ENCODE peak calls at places on chromosome 19, in four cellular contexts. One of them, this sample, is unnamed.

GRCh38 chr19:35223856-35224505 is 4.6 kb downstream of the FAM187B start:
- DNase-seq in prostate gland: no peak
- DNase-seq in GM12865: no peak
- DNase-seq in tibial nerve: no peak
- DNase-seq in this sample: peak

GRCh38 chr19:9940778-9941177 is 4.5 kb upstream of the OLFM2 start:
- DNase-seq in prostate gland: no peak
- DNase-seq in GM12865: no peak
- DNase-seq in tibial nerve: no peak
- DNase-seq in this sample: no peak

GRCh38 chr19:16262618-16263017 is 62.0 kb upstream of the KLF2 start:
- DNase-seq in prostate gland: no peak
- DNase-seq in GM12865: no peak
- DNase-seq in tibial nerve: no peak
- DNase-seq in this sample: no peak

GRCh38 chr19:29303035-29303706 is 90.2 kb upstream of the UQCRFS1 start:
- DNase-seq in prostate gland: no peak
- DNase-seq in GM12865: no peak
- DNase-seq in tibial nerve: no peak
- DNase-seq in this sample: no peak

GRCh38 chr19:53157601-53158000 is 1.3 kb downstream of the ZNF347 start:
- DNase-seq in prostate gland: peak
- DNase-seq in GM12865: no peak
- DNase-seq in tibial nerve: no peak
- DNase-seq in this sample: no peak

GRCh38 chr19:43620061-43621001 is 902 bp upstream of the ZNF428 start:
- DNase-seq in prostate gland: no peak
- DNase-seq in GM12865: no peak
- DNase-seq in tibial nerve: no peak
- DNase-seq in this sample: no peak

GRCh38 chr19:51710163-51710562 is 13.6 kb downstream of the HAS1 start:
- DNase-seq in prostate gland: no peak
- DNase-seq in GM12865: no peak
- DNase-seq in tibial nerve: no peak
- DNase-seq in this sample: no peak

GRCh38 chr19:40278361-40279045 is 6.6 kb downstream of the AKT2 start:
- DNase-seq in prostate gland: no peak
- DNase-seq in GM12865: no peak
- DNase-seq in tibial nerve: no peak
- DNase-seq in this sample: no peak

GRCh38 chr19:32407004-32407992 is 1.7 kb downstream of the DPY19L3 start:
- DNase-seq in prostate gland: peak
- DNase-seq in GM12865: no peak
- DNase-seq in tibial nerve: no peak
- DNase-seq in this sample: no peak

DNA sequence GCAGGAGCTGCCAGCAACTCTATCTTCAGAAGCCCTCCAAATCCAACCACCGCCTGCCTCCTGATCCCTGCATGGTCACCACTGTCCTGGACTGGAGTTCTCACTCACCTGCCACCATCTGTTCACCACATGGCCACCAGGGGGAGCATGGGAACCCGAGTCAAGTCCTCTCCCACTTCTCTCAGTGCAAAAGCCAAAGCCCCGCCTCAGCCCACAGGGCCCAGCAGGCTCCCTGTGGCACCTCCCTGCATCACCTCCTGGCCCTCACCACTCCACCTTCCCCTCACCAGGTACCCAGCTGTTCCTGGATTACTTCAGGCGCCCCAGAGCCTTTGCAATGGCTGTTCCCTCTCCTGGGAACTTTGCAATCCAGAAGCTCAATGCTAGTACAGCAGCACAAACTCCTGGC is 5.3 kb downstream of the DHPS start:
- DNase-seq in prostate gland: peak
- DNase-seq in GM12865: peak
- DNase-seq in tibial nerve: peak
- DNase-seq in this sample: peak
- TF ChIP-seq CTCF in prostate gland: peak
- TF ChIP-seq CTCF in GM12865: peak
- TF ChIP-seq CTCF in tibial nerve: peak
- TF ChIP-seq CTCF in this sample: peak

GRCh38 chr19:1730157-1730556 is 23.1 kb upstream of the ONECUT3 start:
- DNase-seq in prostate gland: no peak
- DNase-seq in GM12865: no peak
- DNase-seq in tibial nerve: no peak
- DNase-seq in this sample: no peak

GRCh38 chr19:1729568-1729925 is 23.8 kb upstream of the ONECUT3 start:
- DNase-seq in prostate gland: no peak
- DNase-seq in GM12865: no peak
- DNase-seq in tibial nerve: no peak
- DNase-seq in this sample: no peak

GRCh38 chr19:1720237-1720636 is 33.1 kb upstream of the ONECUT3 start:
- DNase-seq in prostate gland: no peak
- DNase-seq in GM12865: no peak
- DNase-seq in tibial nerve: no peak
- DNase-seq in this sample: no peak

GRCh38 chr19:1728816-1729567 is 24.3 kb upstream of the ONECUT3 start:
- DNase-seq in prostate gland: no peak
- DNase-seq in GM12865: no peak
- DNase-seq in tibial nerve: no peak
- DNase-seq in this sample: no peak

DNA sequence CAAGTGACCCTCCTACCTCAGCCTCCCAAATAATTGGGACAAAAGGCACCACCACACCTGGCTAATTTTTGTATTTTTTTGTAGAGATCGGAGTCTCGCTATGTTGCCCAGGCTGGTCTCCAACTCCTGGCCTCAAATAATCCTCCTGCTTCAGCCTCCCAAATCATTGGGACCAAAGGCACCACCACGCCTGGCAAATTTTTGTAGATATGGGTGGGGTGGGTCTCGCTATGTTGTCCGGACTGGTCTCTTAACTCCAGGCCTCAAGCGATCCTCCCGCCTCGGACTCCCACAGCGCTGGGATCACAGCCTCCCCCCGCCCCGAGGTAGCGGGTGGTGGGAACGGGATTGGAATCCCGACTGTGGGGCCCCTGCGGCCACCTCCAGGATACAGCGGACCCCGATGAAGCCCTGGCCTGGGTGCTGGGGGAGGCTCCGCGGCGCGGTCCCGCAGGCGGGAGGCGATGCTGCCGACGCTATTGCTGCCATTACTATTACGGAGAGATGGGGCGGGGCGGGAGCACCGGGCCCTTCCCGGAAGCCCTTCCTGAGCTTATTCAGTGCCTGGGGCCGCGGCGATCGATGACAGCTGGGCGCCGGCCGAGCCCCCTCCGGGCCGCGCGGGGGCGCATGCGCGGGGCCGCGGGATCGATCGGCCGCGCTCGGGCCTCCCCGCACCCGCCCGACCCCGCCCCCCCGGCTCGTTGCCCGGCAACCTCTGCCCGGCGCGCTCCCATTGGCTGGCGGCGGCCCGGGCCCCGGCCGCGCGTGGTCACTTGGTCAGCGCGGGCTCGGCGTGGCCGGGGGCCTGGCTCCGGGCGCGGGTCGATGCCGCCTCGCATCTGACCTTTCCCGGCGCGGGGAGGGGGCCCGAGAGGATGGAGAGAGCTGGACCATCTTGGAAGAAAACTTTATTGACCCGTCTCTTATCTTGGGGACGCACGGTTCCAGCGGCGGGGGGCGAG is 27.9 kb upstream of the ONECUT3 start:
- DNase-seq in prostate gland: no peak
- DNase-seq in GM12865: no peak
- DNase-seq in tibial nerve: no peak
- DNase-seq in this sample: peak
- TF ChIP-seq CTCF in prostate gland: no peak
- TF ChIP-seq CTCF in GM12865: no peak
- TF ChIP-seq CTCF in tibial nerve: no peak
- TF ChIP-seq CTCF in this sample: no peak

DNA sequence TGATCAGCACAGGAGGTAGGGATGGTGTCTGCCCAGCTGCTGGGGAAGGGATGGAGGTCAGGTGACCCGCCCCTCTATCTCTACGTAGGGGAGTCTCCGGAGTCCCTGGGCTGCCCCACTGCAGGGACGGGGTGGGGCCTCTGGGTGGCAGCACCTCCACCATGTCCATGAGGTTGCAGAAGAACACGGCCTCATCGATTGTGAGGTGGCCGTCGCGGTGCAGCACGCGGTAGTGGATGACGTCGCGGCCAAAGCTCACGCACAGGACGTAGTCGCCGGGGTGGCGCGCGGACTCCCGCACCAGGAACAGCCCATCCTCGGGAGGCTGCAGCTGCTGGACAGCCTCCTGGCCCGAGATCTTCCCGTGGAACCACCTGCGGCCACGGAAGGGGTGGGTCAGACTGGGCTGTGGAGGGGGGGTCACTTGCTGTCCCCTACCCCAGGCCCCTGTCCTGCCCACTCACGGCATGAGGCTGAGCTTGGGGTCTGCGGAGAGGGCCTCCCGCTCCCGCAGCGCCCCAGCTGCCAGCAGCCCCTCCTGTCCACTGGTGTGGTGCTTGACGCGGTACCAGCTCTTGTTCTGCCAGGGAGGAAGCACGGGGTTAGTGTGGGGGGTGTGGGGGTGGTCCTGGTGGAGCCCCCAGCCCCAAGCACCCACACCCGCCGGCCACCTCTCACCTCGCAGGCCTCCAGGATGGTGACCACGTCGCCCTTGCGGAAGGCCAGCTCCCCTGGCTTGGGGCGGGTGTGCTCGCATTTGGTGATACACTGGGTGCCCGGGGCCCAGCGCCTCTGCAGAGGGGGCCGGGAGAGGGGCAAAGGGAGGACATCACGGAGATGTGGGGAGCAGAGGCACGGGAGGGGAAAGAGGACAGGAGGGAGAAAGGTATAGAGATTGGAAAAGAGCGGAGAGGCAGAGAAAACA is 2.3 kb downstream of the MATK start:
- DNase-seq in prostate gland: no peak
- DNase-seq in GM12865: no peak
- DNase-seq in tibial nerve: no peak
- DNase-seq in this sample: no peak
- TF ChIP-seq CTCF in prostate gland: no peak
- TF ChIP-seq CTCF in GM12865: peak
- TF ChIP-seq CTCF in tibial nerve: no peak
- TF ChIP-seq CTCF in this sample: peak

GRCh38 chr19:55146078-55146647 is 2.8 kb downstream of the TNNT1 start:
- DNase-seq in prostate gland: no peak
- DNase-seq in GM12865: no peak
- DNase-seq in tibial nerve: no peak
- DNase-seq in this sample: peak

GRCh38 chr19:55147408-55148251 is 1.4 kb downstream of the TNNT1 start:
- DNase-seq in prostate gland: no peak
- DNase-seq in GM12865: no peak
- DNase-seq in tibial nerve: no peak
- DNase-seq in this sample: no peak

GRCh38 chr19:55146648-55147218 is 2.3 kb downstream of the TNNT1 start:
- DNase-seq in prostate gland: no peak
- DNase-seq in GM12865: no peak
- DNase-seq in tibial nerve: no peak
- DNase-seq in this sample: peak

GRCh38 chr19:55152017-55152416 is 3.0 kb upstream of the TNNT1 start:
- DNase-seq in prostate gland: no peak
- DNase-seq in GM12865: no peak
- DNase-seq in tibial nerve: no peak
- DNase-seq in this sample: no peak

GRCh38 chr19:55149078-55150003 is at the start of gene TNNT1:
- DNase-seq in prostate gland: no peak
- DNase-seq in GM12865: no peak
- DNase-seq in tibial nerve: no peak
- DNase-seq in this sample: no peak
- TF ChIP-seq CTCF in prostate gland: no peak
- TF ChIP-seq CTCF in GM12865: no peak
- TF ChIP-seq CTCF in tibial nerve: no peak
- TF ChIP-seq CTCF in this sample: no peak

DNA sequence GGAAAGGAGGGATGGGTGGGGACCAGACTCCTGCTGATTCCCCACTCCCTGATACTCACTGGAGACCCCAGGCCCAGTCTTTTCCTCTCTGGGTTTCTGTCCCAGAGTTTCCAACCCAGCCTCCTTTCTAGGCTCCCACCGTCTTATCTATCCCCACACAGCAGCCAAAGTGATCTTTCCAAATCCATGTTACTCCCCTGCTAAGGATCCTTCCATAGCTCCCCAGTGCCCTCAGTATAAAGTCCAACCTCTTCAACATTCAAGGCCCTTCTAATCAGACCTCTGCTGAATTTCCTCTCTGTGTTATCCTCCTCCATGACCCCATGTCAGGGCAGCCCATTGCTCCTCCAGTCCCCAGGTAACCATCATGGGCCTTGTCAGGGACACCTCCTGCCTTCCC is 1.3 kb upstream of the TGFB1 start:
- DNase-seq in prostate gland: no peak
- DNase-seq in GM12865: no peak
- DNase-seq in tibial nerve: no peak
- DNase-seq in this sample: no peak
- TF ChIP-seq CTCF in prostate gland: no peak
- TF ChIP-seq CTCF in GM12865: no peak
- TF ChIP-seq CTCF in tibial nerve: no peak
- TF ChIP-seq CTCF in this sample: no peak

DNA sequence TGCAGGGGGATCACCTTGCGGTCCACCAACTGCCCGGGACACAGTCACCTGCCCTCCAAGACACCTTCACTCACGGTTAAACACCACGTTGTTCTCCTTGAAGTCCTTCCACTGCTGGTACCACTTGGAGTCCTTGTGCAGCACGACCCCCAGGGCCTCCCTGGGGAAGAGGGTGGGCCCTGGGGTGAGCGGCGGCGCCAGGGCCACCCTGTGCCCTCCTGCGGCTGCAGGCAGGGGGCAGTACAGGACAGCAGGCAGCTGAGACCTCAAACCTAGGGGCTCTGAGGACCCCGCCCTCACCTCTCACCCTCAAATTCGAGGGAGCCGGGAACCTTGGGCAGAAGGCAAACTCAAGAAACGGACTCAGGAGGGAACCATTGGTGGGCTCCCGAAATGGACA is 7.5 kb upstream of the CTXN1 start:
- DNase-seq in prostate gland: no peak
- DNase-seq in GM12865: no peak
- DNase-seq in tibial nerve: no peak
- DNase-seq in this sample: no peak
- TF ChIP-seq CTCF in prostate gland: no peak
- TF ChIP-seq CTCF in GM12865: peak
- TF ChIP-seq CTCF in tibial nerve: no peak
- TF ChIP-seq CTCF in this sample: peak

GRCh38 chr19:1880611-1881392 is 4.5 kb downstream of the ABHD17A start:
- DNase-seq in prostate gland: no peak
- DNase-seq in GM12865: no peak
- DNase-seq in tibial nerve: no peak
- DNase-seq in this sample: no peak

GRCh38 chr19:1884291-1884718 is 991 bp downstream of the ABHD17A start:
- DNase-seq in prostate gland: no peak
- DNase-seq in GM12865: no peak
- DNase-seq in tibial nerve: no peak
- DNase-seq in this sample: no peak

GRCh38 chr19:1883784-1884183 is 1.5 kb downstream of the ABHD17A start:
- DNase-seq in prostate gland: no peak
- DNase-seq in GM12865: no peak
- DNase-seq in tibial nerve: no peak
- DNase-seq in this sample: no peak

GRCh38 chr19:1882786-1883692 is 2.3 kb downstream of the ABHD17A start:
- DNase-seq in prostate gland: no peak
- DNase-seq in GM12865: no peak
- DNase-seq in tibial nerve: no peak
- DNase-seq in this sample: no peak

GRCh38 chr19:1882089-1882785 is 3.1 kb downstream of the ABHD17A start:
- DNase-seq in prostate gland: no peak
- DNase-seq in GM12865: peak
- DNase-seq in tibial nerve: no peak
- DNase-seq in this sample: no peak
- TF ChIP-seq CTCF in prostate gland: no peak
- TF ChIP-seq CTCF in GM12865: no peak
- TF ChIP-seq CTCF in tibial nerve: no peak
- TF ChIP-seq CTCF in this sample: no peak

GRCh38 chr19:57563547-57563946 is 3.9 kb upstream of the ZNF550 start:
- DNase-seq in prostate gland: no peak
- DNase-seq in GM12865: no peak
- DNase-seq in tibial nerve: no peak
- DNase-seq in this sample: no peak
- TF ChIP-seq CTCF in prostate gland: no peak
- TF ChIP-seq CTCF in GM12865: no peak
- TF ChIP-seq CTCF in tibial nerve: no peak
- TF ChIP-seq CTCF in this sample: no peak